ENCODE peak calls at places on chromosomes 11 and 22, in seven cellular contexts. M, P, A, X, E, Q and K are unnamed samples.
A peak's percentile ranks its signal among the peaks of the same experiment; 100 is the strongest.

GRCh38 chr11:2816941-2817421 is 68.6 kb downstream of the CDKN1C start:
- DNase-seq in M (no peak), P (peak; percentile 49), A (no peak), X (no peak), E (no peak), Q (peak; percentile 58), K (no peak)

GRCh38 chr11:35822815-35823495 is 120.9 kb upstream of the LDLRAD3 start:
- DNase-seq in M (no peak), P (no peak), A (no peak), X (no peak), E (no peak), Q (no peak), K (no peak)

GRCh38 chr11:35947437-35947836 is 3.6 kb downstream of the LDLRAD3 start:
- DNase-seq in M (no peak), P (no peak), A (no peak), X (no peak), E (no peak), Q (no peak), K (no peak)

GRCh38 chr22:46142548-46143490 is 7.5 kb upstream of the PPARA start:
- DNase-seq in M (no peak), P (peak; percentile 40), A (no peak), X (no peak), E (no peak), Q (no peak), K (no peak)

GRCh38 chr22:45129703-45130524 is 33.8 kb upstream of the NUP50 start:
- DNase-seq in M (no peak), P (no peak), A (no peak), X (no peak), E (no peak), Q (no peak), K (no peak)

GRCh38 chr11:134374891-134375550 is 37.0 kb downstream of the B3GAT1 start:
- DNase-seq in M (no peak), P (no peak), A (no peak), X (peak; percentile 36), E (no peak), Q (no peak), K (no peak)

GRCh38 chr11:17594686-17595192 is 47.7 kb downstream of the OTOG start:
- DNase-seq in M (no peak), P (no peak), A (no peak), X (no peak), E (no peak), Q (no peak), K (peak; percentile 37)

GRCh38 chr11:113533425-113533698 is 58.2 kb upstream of the DRD2 start:
- DNase-seq in M (no peak), P (no peak), A (no peak), X (no peak), E (no peak), Q (no peak), K (no peak)

GRCh38 chr11:47786373-47786772 is 19.2 kb upstream of the FNBP4 start:
- DNase-seq in M (peak; percentile 27), P (peak; percentile 73), A (no peak), X (no peak), E (no peak), Q (no peak), K (no peak)

GRCh38 chr22:32539631-32540449 is 65.2 kb downstream of the FBXO7 start:
- DNase-seq in M (peak; percentile 34), P (no peak), A (no peak), X (no peak), E (peak; percentile 16), Q (no peak), K (no peak)

GRCh38 chr11:122754553-122755322 is 83.6 kb upstream of the CRTAM start:
- DNase-seq in M (no peak), P (no peak), A (no peak), X (no peak), E (no peak), Q (no peak), K (no peak)

GRCh38 chr11:126127898-126128297 is 65.2 kb upstream of the CDON start:
- DNase-seq in M (peak; percentile 49), P (no peak), A (no peak), X (no peak), E (no peak), Q (no peak), K (no peak)

GRCh38 chr22:42906605-42907338 is 49.7 kb upstream of the ARFGAP3 start:
- DNase-seq in M (no peak), P (peak; percentile 87), A (peak; percentile 39), X (no peak), E (no peak), Q (peak; percentile 61), K (no peak)

GRCh38 chr11:12077535-12078280 is 32.7 kb upstream of the MICAL2 start:
- DNase-seq in M (no peak), P (no peak), A (no peak), X (no peak), E (no peak), Q (no peak), K (no peak)

GRCh38 chr11:129788278-129788677 is 27.4 kb upstream of the TMEM45B start:
- DNase-seq in M (no peak), P (no peak), A (no peak), X (no peak), E (no peak), Q (no peak), K (no peak)

GRCh38 chr11:123405123-123405592 is 24.9 kb upstream of the GRAMD1B start:
- DNase-seq in M (peak; percentile 49), P (peak; percentile 75), A (no peak), X (no peak), E (no peak), Q (no peak), K (no peak)

GRCh38 chr22:35630387-35630793 is 13.3 kb upstream of the MB start:
- DNase-seq in M (no peak), P (no peak), A (no peak), X (no peak), E (peak; percentile 66), Q (no peak), K (no peak)

GRCh38 chr22:26563022-26563421 is 26.9 kb downstream of the TPST2 start:
- DNase-seq in M (no peak), P (no peak), A (no peak), X (no peak), E (peak; percentile 13), Q (no peak), K (no peak)
- TF ChIP-seq CTCF in M (no peak), P (no peak), A (no peak), X (no peak), E (no peak), Q (no peak), K (no peak)

DNA sequence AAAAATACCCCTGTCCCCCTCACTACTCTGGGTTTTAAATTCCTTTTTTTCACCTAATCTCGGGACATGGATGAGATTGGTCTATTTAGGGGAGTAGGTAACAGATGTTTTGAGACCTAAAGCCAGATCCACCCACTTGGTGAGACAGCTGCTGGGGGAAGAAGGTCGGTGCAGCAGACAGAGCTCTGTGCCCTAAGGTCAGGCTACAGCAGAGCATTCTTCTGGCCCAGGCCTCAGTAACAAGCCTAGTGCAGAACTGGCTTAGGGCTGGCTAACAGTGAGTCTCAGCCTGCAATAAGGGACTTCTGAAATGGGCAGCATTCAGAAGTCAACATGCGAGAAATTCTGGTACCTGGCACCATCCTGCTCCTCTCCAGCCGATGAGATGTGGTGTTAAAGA is 444.9 kb upstream of the KIRREL3 start:
- DNase-seq in M (no peak), P (no peak), A (no peak), X (no peak), E (no peak), Q (no peak), K (no peak)
- H3K4me3 ChIP-seq in M (no peak overlapping the region), P (no peak overlapping the region), A (no peak overlapping the region), X (no peak overlapping the region), E (no peak overlapping the region), Q (no peak overlapping the region), K (no peak overlapping the region)

GRCh38 chr11:65226103-65226442 is 35.7 kb upstream of the POLA2 start:
- DNase-seq in M (no peak), P (no peak), A (no peak), X (no peak), E (no peak), Q (no peak), K (no peak)

GRCh38 chr11:65223031-65223430 is 38.7 kb upstream of the POLA2 start:
- DNase-seq in M (no peak), P (no peak), A (no peak), X (no peak), E (no peak), Q (no peak), K (no peak)

GRCh38 chr11:65224939-65225283 is 36.9 kb upstream of the POLA2 start:
- DNase-seq in M (peak; percentile 46), P (no peak), A (peak; percentile 48), X (peak; percentile 65), E (peak; percentile 50), Q (peak; percentile 50), K (no peak)

GRCh38 chr11:65227879-65228278 is 33.9 kb upstream of the POLA2 start:
- DNase-seq in M (no peak), P (no peak), A (no peak), X (no peak), E (no peak), Q (no peak), K (no peak)

DNA sequence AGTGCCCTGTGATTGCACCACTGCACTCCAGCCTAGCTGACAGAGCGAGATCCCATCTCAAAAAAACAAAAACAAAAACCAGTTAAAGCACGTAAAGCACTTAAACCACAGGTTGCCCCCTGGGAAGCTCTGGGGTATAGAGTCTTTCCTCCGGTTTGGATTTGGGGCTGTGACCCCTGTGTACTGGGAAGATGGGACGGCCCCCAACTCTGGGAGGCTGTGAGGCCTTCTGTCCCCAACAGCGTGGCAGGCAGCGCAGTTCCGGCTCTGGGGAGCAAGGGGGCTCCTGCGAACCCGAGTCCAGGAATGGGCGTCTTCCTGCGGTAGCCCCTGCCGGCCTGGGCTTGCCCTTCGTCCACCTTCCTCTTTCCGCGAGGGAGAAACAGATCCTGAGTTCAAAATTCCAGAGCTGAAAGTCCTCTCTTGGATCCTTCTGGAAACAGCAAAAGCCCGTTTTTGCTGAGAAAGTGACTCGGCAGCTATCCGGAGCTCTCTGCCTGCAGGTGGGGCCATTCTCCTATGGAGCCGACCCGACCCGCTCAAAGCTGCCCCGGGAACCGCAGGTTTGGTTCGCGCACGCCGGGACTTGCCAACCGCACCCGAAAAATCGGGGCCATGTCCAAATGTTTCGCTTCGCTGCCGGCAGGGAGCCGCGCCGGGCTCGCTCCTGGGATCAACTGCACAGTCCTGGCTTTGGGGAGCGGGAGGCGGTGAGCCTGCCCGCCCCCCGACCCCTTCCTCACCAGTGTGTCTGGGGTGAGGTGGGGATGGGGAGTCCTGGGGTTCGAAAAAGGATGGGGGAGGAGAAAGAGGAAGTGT is 36.3 kb upstream of the POLA2 start:
- DNase-seq in M (peak; percentile 76), P (peak; percentile 81), A (peak; percentile 55), X (peak; percentile 66), E (peak; percentile 32), Q (peak; percentile 43), K (peak; percentile 94)
- TF ChIP-seq POLR2A in M (no peak), P (no peak), A (no peak), X (no peak), E (no peak), Q (no peak), K (no peak)

DNA sequence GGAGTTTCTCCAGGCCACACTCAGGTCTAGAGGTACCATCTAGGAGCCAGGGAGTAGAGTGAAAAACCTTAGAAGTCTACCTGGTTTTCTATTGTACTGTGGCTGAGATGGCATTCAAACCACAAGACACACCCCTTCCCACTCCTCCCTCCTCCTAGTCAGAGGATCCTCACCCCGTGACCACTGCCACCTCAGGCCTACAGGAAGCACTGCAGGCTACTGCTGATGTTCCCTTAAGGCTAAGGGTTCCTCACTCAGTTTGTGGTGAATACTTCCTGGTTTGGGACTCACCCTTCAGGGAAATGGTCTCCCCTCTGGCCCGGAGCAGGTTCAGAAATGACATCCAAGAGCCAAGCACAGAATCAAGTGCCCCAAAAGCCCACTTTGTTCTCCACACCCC is 1293.9 kb downstream of the JRKL start:
- DNase-seq in M (no peak), P (no peak), A (no peak), X (no peak), E (peak; percentile 4), Q (no peak), K (no peak)
- TF ChIP-seq CTCF in M (no peak), P (no peak), A (no peak), X (no peak), E (no peak), Q (no peak), K (no peak)